ENCODE peak calls at places on chromosomes 6 and 20, in five cellular contexts. R is HepG2, D is K562, B is HCT116, G is SK-N-SH. W is an unnamed sample.

GRCh38 chr6:45590751-45591184 is 213.0 kb upstream of the SUPT3H start:
- DNase-seq in B (no peak), D (no peak), R (no peak), G (no peak), W (no peak)

GRCh38 chr20:50215101-50215500 is 24.5 kb downstream of the CEBPB start:
- DNase-seq in D (no peak), R (no peak), G (no peak), B (no peak), W (no peak)

GRCh38 chr6:132513821-132514545 is 1.1 kb upstream of the STX7 start:
- DNase-seq in B (no peak), G (no peak), D (no peak), R (peak; percentile 37), W (no peak)

GRCh38 chr20:34834459-34834893 is 9.0 kb upstream of the NCOA6 start:
- DNase-seq in R (peak; percentile 47), B (peak; percentile 21), G (peak; percentile 62), D (peak; percentile 39), W (no peak)

GRCh38 chr20:51412991-51413471 is 129.5 kb downstream of the NFATC2 start:
- DNase-seq in D (no peak), B (no peak), R (peak; percentile 82), G (peak; percentile 84), W (no peak)

GRCh38 chr6:72911463-72912153 is 289.7 kb downstream of the KCNQ5 start:
- DNase-seq in R (no peak), G (no peak), D (no peak), B (no peak), W (no peak)

GRCh38 chr6:145214570-145214969 is 520.8 kb downstream of the EPM2A start:
- DNase-seq in B (peak; percentile 36), R (peak; percentile 47), D (peak; percentile 13), G (peak; percentile 4), W (no peak)

GRCh38 chr6:49556429-49556837 is 6.0 kb downstream of the C6orf141 start:
- DNase-seq in R (peak; percentile 89), D (peak; percentile 49), B (peak; percentile 86), G (no peak), W (no peak)

GRCh38 chr6:144266091-144266649 is 19.0 kb upstream of the UTRN start:
- DNase-seq in D (no peak), G (no peak), R (no peak), B (peak; percentile 64), W (no peak)

GRCh38 chr20:44615876-44616603 is 33.7 kb downstream of the PKIG start:
- DNase-seq in G (no peak), R (no peak), B (no peak), D (no peak), W (no peak)

GRCh38 chr6:26125015-26125690 is 37.9 kb downstream of the HFE start:
- DNase-seq in R (no peak), B (no peak), G (no peak), D (no peak), W (no peak)

GRCh38 chr6:70124443-70124842 is 178.4 kb downstream of the COL9A1 start:
- DNase-seq in D (no peak), B (no peak), G (no peak), R (no peak), W (no peak)

GRCh38 chr6:170037541-170038250 is 253.2 kb downstream of the DLL1 start:
- DNase-seq in B (no peak), G (no peak), R (no peak), D (no peak), W (no peak)

GRCh38 chr6:43496370-43497128 is 13.6 kb downstream of the LRRC73 start:
- DNase-seq in D (peak; percentile 89), R (peak; percentile 80), B (no peak), G (peak; percentile 80), W (no peak)

GRCh38 chr6:63757826-63758225 is 122.2 kb downstream of the PHF3 start:
- DNase-seq in R (peak; percentile 34), D (no peak), G (no peak), B (no peak), W (no peak)

GRCh38 chr6:37083243-37084138 is 78.0 kb downstream of the FGD2 start:
- DNase-seq in G (peak; percentile 51), R (peak; percentile 96), D (peak; percentile 92), B (no peak), W (no peak)

GRCh38 chr6:36364669-36365479 is 22.6 kb downstream of the ETV7 start:
- DNase-seq in B (no peak), R (no peak), G (no peak), D (no peak), W (no peak)

GRCh38 chr20:38880952-38881735 is 45.1 kb upstream of the FAM83D start:
- DNase-seq in R (no peak), G (no peak), D (no peak), B (no peak), W (no peak)

GRCh38 chr6:71211799-71212198 is 76.8 kb upstream of the OGFRL1 start:
- DNase-seq in R (no peak), G (no peak), B (no peak), D (no peak), W (no peak)
- TF ChIP-seq ZBTB33 in R (no peak), G (no peak), B (no peak), D (no peak), W (no peak)

GRCh38 chr6:9708600-9708999 is 706.3 kb downstream of the TFAP2A start:
- DNase-seq in G (no peak), B (no peak), R (no peak), D (no peak), W (no peak)

GRCh38 chr6:9711313-9711712 is 703.6 kb downstream of the TFAP2A start:
- DNase-seq in D (no peak), R (no peak), B (no peak), G (no peak), W (no peak)

GRCh38 chr6:9704989-9705388 is 709.9 kb downstream of the TFAP2A start:
- DNase-seq in B (no peak), G (no peak), R (peak; percentile 3), D (no peak), W (no peak)

DNA sequence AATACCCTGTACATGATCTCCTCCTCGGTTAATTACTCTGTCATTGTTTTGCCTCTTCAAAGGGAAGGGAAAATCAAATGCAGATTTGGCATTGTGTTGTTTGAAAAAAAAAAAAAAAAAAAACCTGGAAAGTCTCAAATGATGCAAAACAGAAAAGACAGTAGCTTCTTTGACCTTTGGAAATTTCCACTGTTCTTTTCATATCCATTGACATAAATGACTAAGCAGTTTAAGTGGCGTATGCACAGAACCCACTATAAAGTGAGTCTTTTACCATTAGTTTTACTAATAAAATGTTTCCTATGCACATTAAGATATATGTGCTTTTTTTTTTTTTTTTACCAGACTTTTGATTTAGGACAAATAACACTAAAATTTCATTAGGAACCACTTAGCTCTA is 704.3 kb downstream of the TFAP2A start:
- DNase-seq in R (no peak), B (no peak), D (no peak), G (no peak), W (no peak)
- TF ChIP-seq ZBTB33 in R (no peak), B (no peak), D (no peak), G (no peak), W (no peak)

GRCh38 chr20:22701679-22702308 is 117.4 kb upstream of the FOXA2 start:
- DNase-seq in B (no peak), G (no peak), R (no peak), D (no peak), W (no peak)
- TF ChIP-seq ZBTB33 in B (no peak), G (no peak), R (no peak), D (no peak), W (no peak)

GRCh38 chr6:15754706-15755079 is 91.9 kb upstream of the DTNBP1 start:
- DNase-seq in R (no peak), B (no peak), D (no peak), G (no peak), W (no peak)
- TF ChIP-seq ZBTB33 in R (no peak), B (no peak), D (no peak), G (no peak), W (no peak)

GRCh38 chr6:152897807-152898399 is 84.9 kb downstream of the FBXO5 start:
- DNase-seq in D (peak; percentile 85), R (peak; percentile 52), B (peak; percentile 42), G (peak; percentile 63), W (peak; percentile 4)
- TF ChIP-seq ZBTB33 in D (no peak), R (no peak), B (no peak), G (no peak), W (no peak)

GRCh38 chr6:100130630-100131029 is 136.6 kb upstream of the MCHR2 start:
- DNase-seq in D (no peak), R (no peak), B (no peak), G (no peak), W (no peak)

GRCh38 chr6:100132005-100132404 is 138.0 kb upstream of the MCHR2 start:
- DNase-seq in R (no peak), D (no peak), B (no peak), G (no peak), W (no peak)

GRCh38 chr6:100121854-100122609 is 128.0 kb upstream of the MCHR2 start:
- DNase-seq in B (no peak), R (no peak), D (no peak), G (no peak), W (no peak)

GRCh38 chr6:100126682-100127484 is 132.9 kb upstream of the MCHR2 start:
- DNase-seq in B (no peak), D (no peak), G (no peak), R (no peak), W (no peak)
- TF ChIP-seq ZBTB33 in B (no peak), D (no peak), G (no peak), R (no peak), W (no peak)

DNA sequence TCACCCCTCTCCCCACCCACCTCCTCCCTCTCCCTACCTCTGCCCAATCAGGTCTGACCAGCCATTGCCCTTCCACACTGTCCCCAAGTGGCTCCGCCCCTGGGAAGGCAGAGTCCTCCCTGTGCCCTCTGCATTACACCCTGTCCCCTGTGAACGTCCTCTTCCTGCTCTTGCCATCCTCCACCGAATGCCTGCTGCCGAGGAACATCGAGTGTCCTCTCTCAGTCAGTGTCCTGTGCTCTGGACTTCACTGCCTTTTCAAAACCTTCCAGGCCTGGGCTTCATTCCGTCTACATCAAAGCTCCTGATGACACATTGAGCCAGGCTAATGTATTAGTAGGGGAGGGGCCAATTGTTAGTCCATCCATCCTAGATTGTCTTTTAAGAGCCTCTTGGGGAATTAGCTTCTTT is 3.3 kb upstream of the PACSIN1 start:
- DNase-seq in R (peak; percentile 36), G (peak; percentile 81), D (peak; percentile 85), B (peak; percentile 69), W (no peak)
- TF ChIP-seq ZBTB33 in R (no peak), G (no peak), D (no peak), B (no peak), W (no peak)